ENCODE peak calls at places on chromosomes 11 and 22, in four cellular contexts. One of them, this sample, is unnamed. For H3K4me1, the result is how much of the 10 kb centered on the place peaks cover.

GRCh38 chr11:17386331-17387084 is 2.0 kb downstream of the KCNJ11 start:
- DNase-seq in CD4-positive, CD25-positive, alpha-beta regulatory T cell: no peak
- DNase-seq in mesendoderm: peak
- DNase-seq in tibial nerve: no peak
- DNase-seq in this sample: peak

GRCh38 chr11:68563454-68563853 is 102.9 kb downstream of the PPP6R3 start:
- DNase-seq in CD4-positive, CD25-positive, alpha-beta regulatory T cell: no peak
- DNase-seq in mesendoderm: no peak
- DNase-seq in tibial nerve: no peak
- DNase-seq in this sample: no peak

GRCh38 chr11:128891912-128892398 is 799 bp downstream of the KCNJ5 start:
- DNase-seq in CD4-positive, CD25-positive, alpha-beta regulatory T cell: no peak
- DNase-seq in mesendoderm: no peak
- DNase-seq in tibial nerve: no peak
- DNase-seq in this sample: no peak

GRCh38 chr22:18979957-18980356 is 43.9 kb upstream of the PRODH start:
- DNase-seq in CD4-positive, CD25-positive, alpha-beta regulatory T cell: no peak
- DNase-seq in mesendoderm: no peak
- DNase-seq in tibial nerve: no peak
- DNase-seq in this sample: no peak

GRCh38 chr11:61811831-61812230 is 5.0 kb downstream of the FADS1 start:
- DNase-seq in CD4-positive, CD25-positive, alpha-beta regulatory T cell: no peak
- DNase-seq in mesendoderm: no peak
- DNase-seq in tibial nerve: no peak
- DNase-seq in this sample: no peak

GRCh38 chr22:48282804-48283203 is 1520.4 kb downstream of the TBC1D22A start:
- DNase-seq in CD4-positive, CD25-positive, alpha-beta regulatory T cell: no peak
- DNase-seq in mesendoderm: no peak
- DNase-seq in tibial nerve: no peak
- DNase-seq in this sample: no peak

GRCh38 chr22:20600137-20600673 is 92.8 kb downstream of the MED15 start:
- DNase-seq in CD4-positive, CD25-positive, alpha-beta regulatory T cell: no peak
- DNase-seq in mesendoderm: no peak
- DNase-seq in tibial nerve: no peak
- DNase-seq in this sample: no peak

GRCh38 chr11:7143908-7144307 is 55.1 kb downstream of the RBMXL2 start:
- DNase-seq in CD4-positive, CD25-positive, alpha-beta regulatory T cell: no peak
- DNase-seq in mesendoderm: peak
- DNase-seq in tibial nerve: no peak
- DNase-seq in this sample: no peak

GRCh38 chr22:23696326-23696851 is 5.6 kb downstream of the RGL4 start:
- DNase-seq in CD4-positive, CD25-positive, alpha-beta regulatory T cell: peak
- DNase-seq in mesendoderm: no peak
- DNase-seq in tibial nerve: no peak
- DNase-seq in this sample: no peak

GRCh38 chr22:19879996-19880785 is 25.5 kb upstream of the GNB1L start:
- DNase-seq in CD4-positive, CD25-positive, alpha-beta regulatory T cell: no peak
- DNase-seq in mesendoderm: no peak
- DNase-seq in tibial nerve: peak
- DNase-seq in this sample: peak

GRCh38 chr11:94664336-94664735 is 97.2 kb downstream of the PIWIL4 start:
- DNase-seq in CD4-positive, CD25-positive, alpha-beta regulatory T cell: no peak
- DNase-seq in mesendoderm: no peak
- DNase-seq in tibial nerve: no peak
- DNase-seq in this sample: no peak

GRCh38 chr11:68677432-68677831 is 6.9 kb upstream of the GAL start:
- DNase-seq in CD4-positive, CD25-positive, alpha-beta regulatory T cell: no peak
- DNase-seq in mesendoderm: peak
- DNase-seq in tibial nerve: no peak
- DNase-seq in this sample: no peak

GRCh38 chr11:91081440-91082088 is 858.7 kb upstream of the CHORDC1 start:
- DNase-seq in CD4-positive, CD25-positive, alpha-beta regulatory T cell: no peak
- DNase-seq in mesendoderm: peak
- DNase-seq in tibial nerve: peak
- DNase-seq in this sample: peak

GRCh38 chr11:61041755-61042518 is 60.4 kb upstream of the CD5 start:
- DNase-seq in CD4-positive, CD25-positive, alpha-beta regulatory T cell: peak
- DNase-seq in mesendoderm: peak
- DNase-seq in tibial nerve: no peak
- DNase-seq in this sample: no peak

GRCh38 chr22:34587357-34588356 is 478.3 kb upstream of the ISX start:
- DNase-seq in CD4-positive, CD25-positive, alpha-beta regulatory T cell: no peak
- DNase-seq in mesendoderm: peak
- DNase-seq in tibial nerve: no peak
- DNase-seq in this sample: no peak

GRCh38 chr11:35688023-35688422 is 25.4 kb downstream of the TRIM44 start:
- DNase-seq in CD4-positive, CD25-positive, alpha-beta regulatory T cell: no peak
- DNase-seq in mesendoderm: peak
- DNase-seq in tibial nerve: no peak
- DNase-seq in this sample: no peak

DNA sequence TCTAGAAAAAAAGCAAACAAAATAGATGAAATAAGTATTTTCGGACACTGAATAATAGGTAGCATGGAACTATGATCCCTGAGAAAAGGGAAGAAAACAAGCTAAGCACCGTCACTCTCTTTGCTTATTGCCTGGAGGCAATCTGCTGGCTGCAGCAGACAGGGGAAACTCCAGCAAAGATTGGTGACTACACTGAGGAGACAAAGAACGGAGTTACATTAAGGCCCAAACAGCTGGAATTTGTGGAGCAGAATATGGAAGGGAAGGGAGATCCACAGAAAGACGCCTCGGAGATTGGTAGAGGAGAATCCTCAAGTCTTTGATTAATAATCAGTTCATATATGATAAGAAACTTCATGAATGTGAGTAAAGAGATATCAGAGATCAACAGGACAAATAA is 150.2 kb downstream of the TYR start:
- DNase-seq in CD4-positive, CD25-positive, alpha-beta regulatory T cell: no peak
- DNase-seq in mesendoderm: peak
- DNase-seq in tibial nerve: no peak
- DNase-seq in this sample: no peak
- H3K27ac ChIP-seq in CD4-positive, CD25-positive, alpha-beta regulatory T cell: no peak
- H3K27ac ChIP-seq in mesendoderm: no peak
- H3K27ac ChIP-seq in tibial nerve: no peak
- H3K27ac ChIP-seq in this sample: no peak

DNA sequence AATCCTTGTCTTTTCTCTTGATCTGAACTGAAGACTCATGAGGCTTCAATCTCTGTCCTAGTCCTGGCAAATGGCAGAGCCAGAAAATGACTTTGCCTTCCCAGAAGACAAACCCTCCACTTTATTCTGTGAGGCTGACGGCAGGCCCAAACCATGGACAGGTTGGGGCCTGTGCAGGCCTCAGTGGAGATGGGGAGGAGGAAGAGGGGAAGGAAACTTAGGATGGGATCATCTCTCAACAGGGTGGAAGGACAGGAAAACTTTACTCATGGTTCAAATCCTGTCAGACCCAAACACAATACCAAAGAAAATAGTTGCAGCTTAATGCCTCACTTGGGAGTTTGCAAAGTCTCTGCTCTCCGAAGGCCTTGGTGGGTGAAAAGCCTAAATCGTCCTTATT is 9.8 kb downstream of the RPL27A start:
- DNase-seq in CD4-positive, CD25-positive, alpha-beta regulatory T cell: no peak
- DNase-seq in mesendoderm: no peak
- DNase-seq in tibial nerve: no peak
- DNase-seq in this sample: no peak
- H3K4me1 ChIP-seq in CD4-positive, CD25-positive, alpha-beta regulatory T cell: under half
- H3K4me1 ChIP-seq in mesendoderm: under half
- H3K4me1 ChIP-seq in tibial nerve: under half
- H3K4me1 ChIP-seq in this sample: under half

DNA sequence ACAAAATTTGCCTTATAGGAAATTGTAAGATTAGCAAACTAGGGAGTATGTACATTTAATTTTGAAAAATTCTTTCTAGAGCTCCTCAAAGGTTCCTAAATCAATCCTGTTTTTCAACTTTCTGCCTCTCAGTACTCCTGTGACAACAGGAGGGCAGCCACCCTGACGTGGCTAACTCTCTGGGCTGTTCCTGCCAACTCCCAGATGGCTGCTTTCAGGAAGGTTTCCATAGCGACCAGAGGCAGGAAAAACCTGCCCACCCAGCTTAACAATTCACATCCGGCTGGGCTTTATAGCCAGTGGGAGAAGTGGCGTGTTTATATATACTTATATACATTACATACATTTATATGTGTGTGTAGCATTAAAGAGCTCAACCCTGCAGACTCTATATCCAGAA is 26.5 kb downstream of the SGSM3 start:
- DNase-seq in CD4-positive, CD25-positive, alpha-beta regulatory T cell: no peak
- DNase-seq in mesendoderm: peak
- DNase-seq in tibial nerve: no peak
- DNase-seq in this sample: no peak
- H3K27ac ChIP-seq in CD4-positive, CD25-positive, alpha-beta regulatory T cell: no peak
- H3K27ac ChIP-seq in mesendoderm: no peak
- H3K27ac ChIP-seq in tibial nerve: no peak
- H3K27ac ChIP-seq in this sample: no peak

DNA sequence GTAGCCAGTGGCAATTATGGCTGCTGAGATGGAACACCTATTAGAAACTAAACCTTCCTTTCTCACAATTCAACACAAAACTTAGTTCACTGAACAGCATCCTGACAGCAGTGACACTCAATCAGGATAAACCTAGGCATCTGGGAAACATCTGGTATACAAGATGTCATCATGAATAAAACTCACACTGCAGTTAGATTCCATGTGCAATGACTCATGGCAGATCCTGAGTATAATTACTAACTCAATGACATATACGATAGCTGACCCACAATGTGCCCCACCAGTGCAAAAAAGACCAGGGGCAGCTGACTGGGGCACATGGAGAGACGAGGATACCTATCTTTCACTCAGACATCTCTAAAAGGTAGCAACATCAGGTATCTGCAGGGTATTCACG is 17.7 kb downstream of the RBFOX2 start:
- DNase-seq in CD4-positive, CD25-positive, alpha-beta regulatory T cell: no peak
- DNase-seq in mesendoderm: no peak
- DNase-seq in tibial nerve: no peak
- DNase-seq in this sample: no peak
- H3K4me1 ChIP-seq in CD4-positive, CD25-positive, alpha-beta regulatory T cell: under half
- H3K4me1 ChIP-seq in mesendoderm: under half
- H3K4me1 ChIP-seq in tibial nerve: half or more
- H3K4me1 ChIP-seq in this sample: under half

This sample was measured in tibial artery.